ENCODE peak calls at places on chromosome 9, in six cellular contexts. U, Y, E, O, J and Q are unnamed samples.

GRCh38 chr9:134492281-134492691 is 149.3 kb upstream of the COL5A1 start:
- DNase-seq in U (peak; percentile 26), Y (peak; percentile 85), E (no peak), O (peak; percentile 86), J (peak; percentile 63), Q (peak; percentile 50)

GRCh38 chr9:78021692-78022091 is 9.9 kb downstream of the GNAQ start:
- DNase-seq in U (peak; percentile 56), Y (peak; percentile 45), E (no peak), O (no peak), J (no peak), Q (no peak)

GRCh38 chr9:94921656-94922055 is 195.2 kb downstream of the AOPEP start:
- DNase-seq in U (no peak), Y (no peak), E (no peak), O (peak; percentile 83), J (no peak), Q (no peak)

GRCh38 chr9:36725777-36726356 is 153.2 kb downstream of the MELK start:
- DNase-seq in U (no peak), Y (no peak), E (no peak), O (peak; percentile 43), J (no peak), Q (peak; percentile 35)

GRCh38 chr9:98886691-98887229 is 56.9 kb upstream of the COL15A1 start:
- DNase-seq in U (no peak), Y (no peak), E (no peak), O (no peak), J (no peak), Q (no peak)

GRCh38 chr9:36345103-36345846 is 54.8 kb downstream of the RNF38 start:
- DNase-seq in U (no peak), Y (no peak), E (no peak), O (no peak), J (no peak), Q (peak; percentile 13)

GRCh38 chr9:99262949-99263418 is 40.9 kb downstream of the SEC61B start:
- DNase-seq in U (no peak), Y (no peak), E (no peak), O (no peak), J (no peak), Q (no peak)

GRCh38 chr9:105280730-105281129 is 36.3 kb downstream of the SLC44A1 start:
- DNase-seq in U (no peak), Y (no peak), E (no peak), O (no peak), J (peak; percentile 54), Q (no peak)

GRCh38 chr9:125513634-125514413 is 193.2 kb downstream of the MAPKAP1 start:
- DNase-seq in U (peak; percentile 78), Y (peak; percentile 55), E (no peak), O (no peak), J (peak; percentile 88), Q (no peak)

GRCh38 chr9:81573415-81574321 is 115.7 kb downstream of the TLE1 start:
- DNase-seq in U (no peak), Y (no peak), E (no peak), O (no peak), J (no peak), Q (no peak)

GRCh38 chr9:2140600-2141223 is 125.6 kb downstream of the SMARCA2 start:
- DNase-seq in U (no peak), Y (no peak), E (no peak), O (no peak), J (no peak), Q (no peak)

GRCh38 chr9:10341057-10341456 is 271.7 kb downstream of the PTPRD start:
- DNase-seq in U (no peak), Y (no peak), E (no peak), O (no peak), J (no peak), Q (no peak)

GRCh38 chr9:102049586-102050246 is 311.3 kb upstream of the GRIN3A start:
- DNase-seq in U (no peak), Y (no peak), E (no peak), O (no peak), J (no peak), Q (no peak)

GRCh38 chr9:127021664-127022337 is 100.6 kb downstream of the ANGPTL2 start:
- DNase-seq in U (peak; percentile 94), Y (peak; percentile 79), E (no peak), O (peak; percentile 97), J (peak; percentile 88), Q (peak; percentile 89)

GRCh38 chr9:113646491-113646890 is 183.0 kb downstream of the RGS3 start:
- DNase-seq in U (no peak), Y (no peak), E (no peak), O (peak; percentile 59), J (no peak), Q (no peak)

GRCh38 chr9:133101356-133102189 is 19.5 kb downstream of the RALGDS start:
- DNase-seq in U (no peak), Y (no peak), E (no peak), O (no peak), J (no peak), Q (no peak)

GRCh38 chr9:114000671-114001409 is 77.3 kb downstream of the AMBP start:
- DNase-seq in U (no peak), Y (no peak), E (no peak), O (peak; percentile 75), J (peak; percentile 41), Q (no peak)

GRCh38 chr9:27157086-27157485 is 48.1 kb downstream of the TEK start:
- DNase-seq in U (no peak), Y (no peak), E (no peak), O (no peak), J (no peak), Q (no peak)

GRCh38 chr9:69314547-69314946 is 10.5 kb upstream of the ENTREP1 start:
- DNase-seq in U (peak; percentile 10), Y (no peak), E (no peak), O (no peak), J (no peak), Q (no peak)

DNA sequence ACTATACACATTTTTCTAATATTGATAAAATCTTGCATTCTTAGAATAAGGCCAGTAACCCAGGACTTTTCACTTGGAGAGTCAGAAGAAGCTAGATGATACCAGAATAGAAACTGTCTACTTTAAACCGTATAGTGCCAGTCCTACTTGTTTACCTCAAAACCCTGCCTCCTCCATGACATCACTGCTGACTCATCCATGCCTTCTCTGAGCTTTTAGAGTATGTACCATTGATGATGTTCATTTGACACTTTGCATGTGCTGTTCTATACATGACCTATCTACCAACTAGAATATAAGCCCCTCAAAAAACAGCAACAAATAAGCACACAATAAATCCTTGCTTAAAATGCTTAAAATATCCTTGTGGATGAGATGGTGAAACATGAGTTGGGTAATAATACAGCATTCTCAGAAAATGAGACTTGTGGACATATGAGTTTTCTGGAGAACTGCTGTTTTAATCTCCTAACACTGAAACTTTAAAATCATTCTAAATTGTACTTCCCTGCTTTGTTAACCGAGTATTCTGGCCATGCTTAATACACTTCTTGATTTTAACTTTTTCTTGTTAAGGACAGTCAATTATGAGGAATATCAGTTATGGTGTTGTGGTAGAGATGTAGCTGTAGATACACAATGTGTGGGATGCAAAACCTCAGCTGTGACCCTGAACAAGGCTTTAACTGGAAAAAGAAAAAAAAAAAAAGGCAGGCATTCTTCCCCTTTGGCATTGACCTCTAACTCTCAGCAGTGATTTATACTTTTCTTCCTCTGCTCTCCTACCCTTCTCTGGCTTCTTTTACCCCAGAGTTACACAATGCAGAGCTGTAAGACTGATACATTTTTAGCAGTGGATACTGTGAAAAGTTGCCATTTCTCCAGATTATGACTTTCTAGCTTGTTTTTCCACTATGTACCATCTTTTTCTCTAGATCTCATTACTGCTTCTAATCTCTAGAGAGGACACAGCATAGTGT is 2.3 kb downstream of the CTNNAL1 start:
- DNase-seq in U (peak; percentile 86), Y (peak; percentile 44), E (peak; percentile 57), O (no peak), J (peak; percentile 76), Q (peak; percentile 54)
- H3K4me3 ChIP-seq in U (peak overlapping the region; percentile 74), Y (no peak overlapping the region), E (no peak overlapping the region), O (no peak overlapping the region), J (peak overlapping the region; percentile 81), Q (peak overlapping the region; percentile 94)

GRCh38 chr9:14180942-14181270 is 133.0 kb downstream of the NFIB start:
- DNase-seq in U (no peak), Y (no peak), E (no peak), O (no peak), J (no peak), Q (no peak)
- H3K4me3 ChIP-seq in U (no peak overlapping the region), Y (no peak overlapping the region), E (no peak overlapping the region), O (no peak overlapping the region), J (no peak overlapping the region), Q (no peak overlapping the region)

DNA sequence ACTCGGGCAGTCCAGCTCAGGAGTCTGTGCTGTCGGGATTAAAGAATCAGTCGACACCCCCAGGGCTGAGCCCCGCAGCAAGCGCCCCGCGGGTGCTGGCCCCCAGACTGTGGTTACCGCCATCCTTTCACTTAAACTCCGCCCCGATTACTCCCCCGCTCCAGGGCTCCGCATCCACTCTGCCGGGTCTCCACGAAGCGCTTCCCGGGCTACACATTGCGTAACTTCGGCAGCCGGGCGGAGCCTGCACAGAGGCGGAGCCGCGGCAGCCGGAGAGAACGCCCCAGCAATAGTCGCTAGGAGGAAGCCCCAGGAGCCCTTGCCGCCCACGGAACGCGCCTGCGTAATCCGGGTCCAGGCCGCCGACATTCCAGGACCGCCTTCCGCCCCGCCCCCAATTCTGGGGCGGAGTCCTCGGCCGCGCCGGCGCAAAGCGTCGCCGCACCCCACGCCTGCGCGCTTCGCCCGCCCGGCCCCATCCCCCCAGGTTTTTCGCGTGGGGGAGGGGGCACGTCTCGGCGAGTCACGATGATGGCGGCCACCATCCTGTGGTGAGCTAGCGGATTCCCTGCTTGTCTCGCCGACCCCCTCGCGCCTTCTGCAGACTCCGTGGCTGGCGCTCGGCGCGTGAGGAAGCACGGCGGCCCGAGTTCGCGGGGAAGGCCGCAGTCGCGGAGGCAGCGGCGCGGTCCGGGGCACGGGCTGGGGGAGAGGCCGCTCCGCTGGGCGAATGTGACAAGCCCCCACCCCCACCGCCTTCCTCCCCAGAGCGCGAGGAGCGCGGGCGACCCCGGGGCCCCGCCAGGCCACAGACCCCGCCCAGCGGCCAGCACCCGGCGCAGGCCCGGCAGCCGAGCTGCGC is at the start of gene RAD23B:
- DNase-seq in U (peak; percentile 99), Y (peak; percentile 100), E (peak; percentile 94), O (peak; percentile 100), J (peak; percentile 93), Q (peak; percentile 99)
- H3K4me3 ChIP-seq in U (peak within 1 kb of the TSS; percentile 90), Y (peak within 1 kb of the TSS; percentile 65), E (peak within 1 kb of the TSS; percentile 95), O (peak within 1 kb of the TSS; percentile 99), J (peak within 1 kb of the TSS; percentile 96), Q (peak within 1 kb of the TSS; percentile 99)

GRCh38 chr9:131396626-131397025 is 2.7 kb downstream of the PRRC2B start:
- DNase-seq in U (no peak), Y (peak; percentile 14), E (no peak), O (no peak), J (no peak), Q (no peak)

GRCh38 chr9:131398204-131398603 is 4.3 kb downstream of the PRRC2B start:
- DNase-seq in U (no peak), Y (no peak), E (no peak), O (no peak), J (peak; percentile 64), Q (no peak)

GRCh38 chr9:131395027-131395744 is 1.3 kb downstream of the PRRC2B start:
- DNase-seq in U (peak; percentile 36), Y (peak; percentile 44), E (no peak), O (peak; percentile 91), J (no peak), Q (no peak)

GRCh38 chr9:131395745-131396479 is 2.0 kb downstream of the PRRC2B start:
- DNase-seq in U (no peak), Y (no peak), E (no peak), O (no peak), J (no peak), Q (no peak)

GRCh38 chr9:131397100-131397790 is 3.4 kb downstream of the PRRC2B start:
- DNase-seq in U (peak; percentile 60), Y (peak; percentile 42), E (no peak), O (no peak), J (peak; percentile 65), Q (no peak)
- H3K4me3 ChIP-seq in U (peak overlapping the region; percentile 30), Y (no peak overlapping the region), E (no peak overlapping the region), O (no peak overlapping the region), J (peak overlapping the region; percentile 56), Q (peak overlapping the region; percentile 67)